ENCODE peak calls at places on chromosomes 1 and 21, in eight cellular contexts. N is stimulated activated CD4-positive, alpha-beta T cell treated with anti-CD3 and anti-CD28 coated beads, Interleukin-2, amount 100 ng/mL, for 48 hours; H is AG08396; O is left ventricle myocardium superior; G is stimulated activated CD8-positive, alpha-beta memory T cell treated with anti-CD3 and anti-CD28 coated beads, Interleukin-4, amount 100 ng/mL, for 48 hours; W is activated CD8-positive, alpha-beta T cell treated with anti-CD3 and anti-CD28 coated beads for 36 hours; Z is AG04450; F is aorta. L is an unnamed sample.

GRCh38 chr1:157941939-157942338 is 51.5 kb upstream of the KIRREL1 start:
- DNase-seq in H (no peak), G (no peak), W (no peak), O (no peak), N (no peak), Z (no peak), F (no peak), L (no peak)

GRCh38 chr1:223203694-223204093 is 60.6 kb upstream of the TLR5 start:
- DNase-seq in G (peak; percentile 6), H (no peak), N (no peak), O (no peak), W (no peak), F (no peak), Z (no peak), L (no peak)

GRCh38 chr1:60972841-60973364 is 109.5 kb upstream of the NFIA start:
- DNase-seq in G (no peak), O (no peak), Z (peak; percentile 32), F (no peak), W (no peak), H (peak; percentile 63), N (no peak), L (no peak)

GRCh38 chr1:156691665-156692408 is 13.5 kb downstream of the CRABP2 start:
- DNase-seq in N (no peak), H (no peak), W (no peak), F (no peak), G (no peak), Z (no peak), O (no peak), L (peak; percentile 5)

GRCh38 chr1:38730511-38731397 is 128.8 kb downstream of the RRAGC start:
- DNase-seq in H (no peak), F (no peak), Z (no peak), N (no peak), W (no peak), O (no peak), G (no peak), L (no peak)

GRCh38 chr1:39672551-39672947 is 642 bp upstream of the NT5C1A start:
- DNase-seq in H (peak; percentile 32), G (peak; percentile 52), N (no peak), Z (no peak), O (no peak), W (peak; percentile 53), F (no peak), L (no peak)

GRCh38 chr1:157472959-157473358 is 79.4 kb downstream of the FCRL5 start:
- DNase-seq in Z (no peak), N (no peak), H (no peak), F (no peak), G (no peak), W (no peak), O (no peak), L (no peak)

GRCh38 chr1:31939484-31940329 is 1.5 kb upstream of the PTP4A2 start:
- DNase-seq in O (peak; percentile 47), W (peak; percentile 96), N (peak; percentile 64), Z (peak; percentile 65), H (peak; percentile 30), F (no peak), G (peak; percentile 85), L (peak; percentile 92)

GRCh38 chr1:1471389-1472045 is at the start of gene ATAD3B:
- DNase-seq in H (peak; percentile 97), F (peak; percentile 95), O (peak; percentile 97), Z (peak; percentile 69), N (peak; percentile 94), W (peak; percentile 97), G (peak; percentile 98), L (peak; percentile 91)

GRCh38 chr21:18772404-18772803 is 368.8 kb upstream of the TMPRSS15 start:
- DNase-seq in H (no peak), O (no peak), G (no peak), Z (no peak), F (no peak), N (no peak), W (no peak), L (no peak)

GRCh38 chr1:179953974-179954493 is 576 bp upstream of the CEP350 start:
- DNase-seq in G (peak; percentile 53), H (peak; percentile 15), F (no peak), N (peak; percentile 32), Z (peak; percentile 20), W (peak; percentile 77), O (no peak), L (peak; percentile 51)